ENCODE peak calls at places on chromosomes 6 and 20, in four cellular contexts. Z is brain microvascular endothelial cell, E is heart right ventricle, Q is psoas muscle. P is an unnamed sample.

GRCh38 chr20:20017852-20018245 is 687 bp downstream of the NAA20 start:
- DNase-seq in Z (no peak), E (no peak), Q (no peak), P (no peak)

GRCh38 chr6:4914412-4915159 is 89.3 kb downstream of the RPP40 start:
- DNase-seq in Z (peak; percentile 47), E (no peak), Q (no peak), P (no peak)

GRCh38 chr6:10880366-10880765 is 1.5 kb downstream of the GCM2 start:
- DNase-seq in Z (no peak), E (no peak), Q (no peak), P (no peak)

GRCh38 chr6:75204959-75205775 is 686 bp downstream of the COL12A1 start:
- DNase-seq in Z (peak; percentile 84), E (peak; percentile 31), Q (peak; percentile 65), P (no peak)

GRCh38 chr20:51122931-51123658 is 100.2 kb upstream of the KCNG1 start:
- DNase-seq in Z (no peak), E (no peak), Q (no peak), P (no peak)

GRCh38 chr6:118705799-118706481 is 54.5 kb upstream of the CEP85L start:
- DNase-seq in Z (peak; percentile 67), E (no peak), Q (peak; percentile 43), P (peak; percentile 22)

GRCh38 chr20:31569163-31570020 is 35.7 kb upstream of the ID1 start:
- DNase-seq in Z (no peak), E (peak; percentile 64), Q (peak; percentile 72), P (peak; percentile 61)

GRCh38 chr6:25601797-25602679 is 50.0 kb upstream of the SCGN start:
- DNase-seq in Z (no peak), E (no peak), Q (no peak), P (no peak)

GRCh38 chr20:33339515-33340058 is 56.6 kb downstream of the BPIFB1 start:
- DNase-seq in Z (no peak), E (no peak), Q (no peak), P (no peak)

GRCh38 chr20:48132834-48133233 is 347.6 kb upstream of the SULF2 start:
- DNase-seq in Z (no peak), E (no peak), Q (no peak), P (no peak)

GRCh38 chr6:167493310-167493709 is 168.4 kb downstream of the TTLL2 start:
- DNase-seq in Z (no peak), E (no peak), Q (peak; percentile 10), P (no peak)

GRCh38 chr6:147279423-147279822 is 75.2 kb downstream of the STXBP5 start:
- DNase-seq in Z (no peak), E (no peak), Q (no peak), P (no peak)

GRCh38 chr20:34859826-34860545 is 12.7 kb downstream of the GGT7 start:
- DNase-seq in Z (no peak), E (no peak), Q (no peak), P (no peak)

GRCh38 chr6:134119481-134119880 is 67.1 kb upstream of the SLC2A12 start:
- DNase-seq in Z (no peak), E (no peak), Q (no peak), P (no peak)

GRCh38 chr6:155483858-155484257 is 28.2 kb upstream of the NOX3 start:
- DNase-seq in Z (no peak), E (no peak), Q (no peak), P (no peak)

GRCh38 chr20:18754030-18754659 is 59.4 kb upstream of the SCP2D1 start:
- DNase-seq in Z (no peak), E (no peak), Q (no peak), P (no peak)

GRCh38 chr6:93366506-93366905 is 52.9 kb downstream of the EPHA7 start:
- DNase-seq in Z (no peak), E (no peak), Q (no peak), P (no peak)

GRCh38 chr6:12990162-12990561 is 273.6 kb downstream of the PHACTR1 start:
- DNase-seq in Z (no peak), E (no peak), Q (no peak), P (no peak)

GRCh38 chr20:9442858-9443257 is 71.5 kb upstream of the LAMP5 start:
- DNase-seq in Z (no peak), E (no peak), Q (no peak), P (no peak)

GRCh38 chr6:21748343-21749063 is 155.0 kb downstream of the SOX4 start:
- DNase-seq in Z (peak; percentile 65), E (no peak), Q (no peak), P (no peak)

GRCh38 chr6:16766043-16766521 is 4.8 kb upstream of the ATXN1 start:
- DNase-seq in Z (peak; percentile 95), E (no peak), Q (no peak), P (no peak)

GRCh38 chr20:54680872-54681297 is 205.5 kb downstream of the DOK5 start:
- DNase-seq in Z (peak; percentile 36), E (no peak), Q (no peak), P (peak; percentile 59)

GRCh38 chr6:130306377-130306776 is 59.4 kb upstream of the TMEM200A start:
- DNase-seq in Z (no peak), E (no peak), Q (no peak), P (no peak)

GRCh38 chr6:83193747-83194582 is 808 bp downstream of the RWDD2A start:
- DNase-seq in Z (no peak), E (peak; percentile 49), Q (peak; percentile 65), P (peak; percentile 48)

GRCh38 chr6:32086661-32087573 is 22.2 kb downstream of the TNXB start:
- DNase-seq in Z (peak; percentile 68), E (no peak), Q (peak; percentile 63), P (peak; percentile 52)

GRCh38 chr6:131053546-131054240 is 9.4 kb downstream of the EPB41L2 start:
- DNase-seq in Z (no peak), E (no peak), Q (no peak), P (no peak)

GRCh38 chr6:84652356-84653026 is 111.9 kb downstream of the TBX18 start:
- DNase-seq in Z (peak; percentile 94), E (no peak), Q (no peak), P (no peak)

GRCh38 chr20:25047766-25048165 is 10.2 kb downstream of the ACSS1 start:
- DNase-seq in Z (no peak), E (no peak), Q (no peak), P (no peak)

GRCh38 chr6:26003102-26003694 is 40.6 kb downstream of the TRIM38 start:
- DNase-seq in Z (peak; percentile 54), E (peak; percentile 17), Q (peak; percentile 57), P (peak; percentile 76)

GRCh38 chr6:26613717-26614683 is 17.2 kb downstream of the ABT1 start:
- DNase-seq in Z (no peak), E (no peak), Q (no peak), P (no peak)

GRCh38 chr6:1527098-1527497 is 82.6 kb upstream of the FOXC1 start:
- DNase-seq in Z (peak; percentile 9), E (peak; percentile 35), Q (no peak), P (peak; percentile 75)

GRCh38 chr20:6120491-6120988 is 2.3 kb downstream of the FERMT1 start:
- DNase-seq in Z (no peak), E (no peak), Q (no peak), P (no peak)

DNA sequence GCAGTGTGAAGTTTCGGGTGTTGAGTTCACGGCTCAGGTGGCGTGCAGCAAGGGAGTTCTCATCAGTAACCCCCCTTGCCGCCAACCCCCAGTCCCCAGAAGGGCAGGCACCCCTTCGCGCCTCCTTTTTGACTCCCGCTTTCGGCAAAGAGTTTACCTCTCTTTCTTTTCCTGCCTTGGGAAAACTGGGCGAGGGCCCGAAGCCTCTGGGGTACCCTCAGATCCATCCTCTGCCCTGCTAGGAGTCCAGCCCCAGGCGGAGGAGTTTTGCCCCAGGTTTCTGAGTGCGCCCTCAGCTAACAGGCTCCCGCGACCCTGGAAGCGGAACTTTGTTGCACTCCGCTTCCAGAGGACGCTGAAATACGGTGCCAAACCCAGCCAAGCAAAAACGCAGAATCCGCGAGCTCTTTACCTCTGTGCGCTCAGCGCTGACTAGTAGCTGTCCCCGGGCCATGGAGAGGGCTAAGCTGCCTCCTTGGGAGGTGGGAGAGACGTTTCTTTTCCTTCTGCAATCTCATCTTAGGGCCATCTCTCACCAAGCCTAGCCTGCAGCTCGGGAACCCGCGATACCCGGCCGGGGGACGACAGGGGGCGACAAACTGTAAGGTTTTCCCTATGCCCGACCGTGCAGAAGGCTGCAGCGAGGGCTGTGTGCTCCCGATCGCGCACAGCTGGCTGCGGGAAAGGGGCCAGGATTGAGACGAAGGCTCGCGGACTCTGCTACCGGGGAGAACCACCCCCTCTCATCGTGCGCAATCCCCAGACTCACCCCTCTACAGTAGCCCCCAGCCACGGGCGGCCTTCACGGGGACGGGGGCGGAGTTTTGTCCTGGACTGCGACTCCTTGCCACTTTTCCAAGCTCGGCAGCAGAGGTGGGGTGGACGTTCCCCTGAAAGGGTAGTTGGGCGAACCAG is 2.7 kb upstream of the PAX1 start:
- DNase-seq in Z (peak; percentile 8), E (peak; percentile 35), Q (peak; percentile 77), P (peak; percentile 76)
- H3K27ac ChIP-seq in Z (no peak overlapping the region), E (no peak overlapping the region), Q (no peak overlapping the region), P (no peak overlapping the region)

DNA sequence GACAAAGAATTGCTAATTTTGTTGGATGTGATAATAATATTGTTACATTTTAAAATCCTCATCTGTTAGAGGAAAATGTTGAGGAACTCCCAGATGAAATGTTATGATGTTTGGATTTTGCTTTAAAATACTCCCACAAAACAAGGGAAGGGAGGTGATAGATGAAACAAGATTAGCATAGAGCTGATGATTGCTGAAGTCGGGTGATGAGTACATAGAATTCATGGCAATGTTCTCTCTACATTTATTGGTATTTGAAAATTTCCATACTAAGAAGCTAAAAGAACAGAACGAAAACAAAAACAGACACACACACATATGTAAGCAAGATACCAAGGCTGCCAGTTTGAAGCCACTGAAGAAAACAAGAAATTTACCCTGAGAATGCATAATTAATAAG is 1.6 kb downstream of the GSTA4 start:
- DNase-seq in Z (no peak), E (no peak), Q (no peak), P (no peak)
- H3K27ac ChIP-seq in Z (peak overlapping the region; percentile 98), E (peak overlapping the region; percentile 94), Q (peak overlapping the region; percentile 93), P (peak overlapping the region; percentile 98)

DNA sequence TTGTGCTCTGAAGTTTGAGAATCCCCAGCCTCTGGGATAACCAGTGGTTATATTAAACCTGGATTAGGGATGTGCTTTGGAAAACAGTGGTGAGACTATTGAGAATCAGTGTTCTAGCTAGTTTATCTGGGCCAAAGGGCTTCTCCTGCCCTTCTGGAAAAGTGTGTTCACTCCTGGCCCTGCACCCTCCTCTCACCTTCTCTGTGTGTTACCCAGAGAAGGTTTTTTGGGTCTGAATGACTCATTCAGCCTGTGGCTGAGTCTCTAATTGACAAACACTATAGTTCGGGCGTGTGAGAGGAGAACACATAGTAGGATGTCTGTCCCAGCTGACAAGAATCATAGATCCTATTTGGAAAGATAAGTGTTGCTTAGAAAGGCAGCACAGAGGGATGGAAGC is 66.7 kb downstream of the LRRC1 start:
- DNase-seq in Z (no peak), E (no peak), Q (no peak), P (no peak)
- H3K27ac ChIP-seq in Z (no peak overlapping the region), E (no peak overlapping the region), Q (no peak overlapping the region), P (no peak overlapping the region)

GRCh38 chr6:116015560-116015959 is 45.1 kb downstream of the FRK start:
- DNase-seq in Z (no peak), E (no peak), Q (no peak), P (no peak)
- H3K27ac ChIP-seq in Z (no peak overlapping the region), E (no peak overlapping the region), Q (no peak overlapping the region), P (no peak overlapping the region)